ENCODE peak calls at places on chromosomes 6 and 20, in ten cellular contexts. R, Z, M, H, G, V, N, O, S and D are unnamed samples.
A peak's percentile ranks its signal among the peaks of the same experiment; 100 is the strongest.

GRCh38 chr6:95431637-95432228 is 145.6 kb upstream of the MANEA start:
- DNase-seq in R (peak; percentile 42), Z (peak; percentile 34), M (peak; percentile 55), H (peak; percentile 5), G (no peak), V (no peak), N (no peak), O (peak; percentile 10), S (peak; percentile 37), D (peak; percentile 38)

GRCh38 chr20:47791084-47791599 is 5.9 kb upstream of the SULF2 start:
- DNase-seq in R (no peak), Z (no peak), M (no peak), H (no peak), G (no peak), V (no peak), N (no peak), O (no peak), S (no peak), D (no peak)

GRCh38 chr6:146267946-146268345 is 239.1 kb downstream of the GRM1 start:
- DNase-seq in R (no peak), Z (no peak), M (no peak), H (no peak), G (no peak), V (no peak), N (no peak), O (no peak), S (no peak), D (no peak)

GRCh38 chr6:142303191-142303564 is 1.4 kb downstream of the ADGRG6 start:
- DNase-seq in R (no peak), Z (no peak), M (no peak), H (no peak), G (no peak), V (no peak), N (no peak), O (no peak), S (no peak), D (no peak)

GRCh38 chr20:60482201-60482600 is 524.0 kb downstream of the CDH26 start:
- DNase-seq in R (no peak), Z (no peak), M (no peak), H (no peak), G (no peak), V (no peak), N (no peak), O (no peak), S (no peak), D (no peak)

GRCh38 chr6:11434565-11435326 is 102.8 kb upstream of the TMEM170B start:
- DNase-seq in R (peak; percentile 98), Z (no peak), M (peak; percentile 35), H (peak; percentile 63), G (no peak), V (no peak), N (no peak), O (no peak), S (no peak), D (no peak)

GRCh38 chr20:58246346-58246745 is 17.9 kb upstream of the ANKRD60 start:
- DNase-seq in R (no peak), Z (no peak), M (no peak), H (peak; percentile 25), G (no peak), V (no peak), N (no peak), O (no peak), S (peak; percentile 42), D (no peak)

GRCh38 chr6:162532283-162533008 is 195.1 kb downstream of the PRKN start:
- DNase-seq in R (no peak), Z (no peak), M (no peak), H (no peak), G (no peak), V (no peak), N (no peak), O (no peak), S (no peak), D (no peak)

GRCh38 chr6:90319044-90319443 is 22.4 kb upstream of the BACH2 start:
- DNase-seq in R (no peak), Z (no peak), M (no peak), H (no peak), G (no peak), V (no peak), N (no peak), O (no peak), S (no peak), D (no peak)

DNA sequence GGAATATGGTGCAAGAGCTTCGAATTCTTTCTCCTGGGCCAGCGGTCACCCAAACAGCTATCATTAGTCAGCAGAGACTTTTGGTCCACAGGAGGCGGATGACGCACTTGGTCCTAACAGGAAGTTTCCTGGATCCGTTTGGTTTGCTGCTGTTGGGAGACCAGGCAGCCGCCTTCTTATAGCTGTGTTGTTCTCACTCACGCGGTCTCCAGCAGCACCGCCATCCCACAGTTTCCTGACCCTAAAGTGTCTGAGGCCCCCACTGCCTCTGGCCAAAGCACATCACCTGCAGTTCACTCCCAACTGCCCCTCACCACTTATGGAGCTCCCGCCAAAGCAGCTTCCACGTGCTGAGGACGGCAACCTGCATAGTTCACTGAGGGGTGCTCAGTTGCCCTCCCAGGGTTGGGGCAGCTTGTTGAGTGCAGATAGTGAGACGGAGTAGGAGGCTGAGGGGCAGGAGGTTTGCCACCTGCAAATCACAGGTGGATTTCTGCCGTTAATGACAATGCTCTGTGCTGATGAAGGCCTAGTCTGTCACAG is 268.7 kb downstream of the ERMARD start:
- DNase-seq in R (no peak), Z (no peak), M (no peak), H (no peak), G (no peak), V (no peak), N (peak; percentile 37), O (no peak), S (no peak), D (no peak)
- H3K9me3 ChIP-seq in R (no peaks in the 10 kb centered on the region), Z (no peaks in the 10 kb centered on the region), M (no peaks in the 10 kb centered on the region), H (no peaks in the 10 kb centered on the region), G (no peaks in the 10 kb centered on the region), V (no peaks in the 10 kb centered on the region), N (no peaks in the 10 kb centered on the region), O (no peaks in the 10 kb centered on the region), S (no peaks in the 10 kb centered on the region), D (no peaks in the 10 kb centered on the region)

GRCh38 chr6:82220167-82220566 is 27.4 kb downstream of the IBTK start:
- DNase-seq in R (no peak), Z (no peak), M (no peak), H (no peak), G (no peak), V (no peak), N (no peak), O (no peak), S (no peak), D (no peak)
- H3K9me3 ChIP-seq in R (no peaks in the 10 kb centered on the region), Z (no peaks in the 10 kb centered on the region), M (no peaks in the 10 kb centered on the region), H (no peaks in the 10 kb centered on the region), G (no peaks in the 10 kb centered on the region), V (no peaks in the 10 kb centered on the region), N (no peaks in the 10 kb centered on the region), O (no peaks in the 10 kb centered on the region), S (no peaks in the 10 kb centered on the region), D (no peaks in the 10 kb centered on the region)

GRCh38 chr6:57024321-57024720 is 22.2 kb upstream of the KIAA1586 start:
- DNase-seq in R (no peak), Z (no peak), M (no peak), H (no peak), G (no peak), V (no peak), N (no peak), O (no peak), S (no peak), D (no peak)

GRCh38 chr6:57019434-57019833 is 27.1 kb upstream of the KIAA1586 start:
- DNase-seq in R (no peak), Z (no peak), M (no peak), H (no peak), G (no peak), V (no peak), N (no peak), O (no peak), S (no peak), D (no peak)

GRCh38 chr6:57017069-57017468 is 29.4 kb upstream of the KIAA1586 start:
- DNase-seq in R (peak; percentile 63), Z (no peak), M (no peak), H (no peak), G (no peak), V (no peak), N (no peak), O (no peak), S (no peak), D (no peak)

GRCh38 chr6:57024775-57025174 is 21.7 kb upstream of the KIAA1586 start:
- DNase-seq in R (no peak), Z (no peak), M (no peak), H (no peak), G (no peak), V (no peak), N (no peak), O (no peak), S (no peak), D (no peak)

GRCh38 chr6:57021086-57021720 is 25.3 kb upstream of the KIAA1586 start:
- DNase-seq in R (peak; percentile 26), Z (peak; percentile 11), M (no peak), H (peak; percentile 36), G (no peak), V (no peak), N (no peak), O (no peak), S (peak; percentile 49), D (no peak)
- H3K9me3 ChIP-seq in R (no peaks in the 10 kb centered on the region), Z (no peaks in the 10 kb centered on the region), M (no peaks in the 10 kb centered on the region), H (no peaks in the 10 kb centered on the region), G (peaks cover 3% of the 10 kb centered on the region), V (peaks cover 12% of the 10 kb centered on the region), N (peaks cover 20% of the 10 kb centered on the region), O (peaks cover 8% of the 10 kb centered on the region), S (peaks cover 15% of the 10 kb centered on the region), D (peaks cover 3% of the 10 kb centered on the region)

GRCh38 chr20:31446084-31446819 is 5.8 kb downstream of the DEFB123 start:
- DNase-seq in R (no peak), Z (no peak), M (no peak), H (no peak), G (no peak), V (no peak), N (no peak), O (no peak), S (no peak), D (no peak)

GRCh38 chr20:31452575-31452974 is 12.1 kb downstream of the DEFB123 start:
- DNase-seq in R (no peak), Z (no peak), M (no peak), H (no peak), G (no peak), V (no peak), N (no peak), O (no peak), S (no peak), D (no peak)

GRCh38 chr20:31454374-31454773 is 13.9 kb downstream of the DEFB123 start:
- DNase-seq in R (no peak), Z (no peak), M (no peak), H (no peak), G (no peak), V (no peak), N (no peak), O (no peak), S (no peak), D (no peak)

DNA sequence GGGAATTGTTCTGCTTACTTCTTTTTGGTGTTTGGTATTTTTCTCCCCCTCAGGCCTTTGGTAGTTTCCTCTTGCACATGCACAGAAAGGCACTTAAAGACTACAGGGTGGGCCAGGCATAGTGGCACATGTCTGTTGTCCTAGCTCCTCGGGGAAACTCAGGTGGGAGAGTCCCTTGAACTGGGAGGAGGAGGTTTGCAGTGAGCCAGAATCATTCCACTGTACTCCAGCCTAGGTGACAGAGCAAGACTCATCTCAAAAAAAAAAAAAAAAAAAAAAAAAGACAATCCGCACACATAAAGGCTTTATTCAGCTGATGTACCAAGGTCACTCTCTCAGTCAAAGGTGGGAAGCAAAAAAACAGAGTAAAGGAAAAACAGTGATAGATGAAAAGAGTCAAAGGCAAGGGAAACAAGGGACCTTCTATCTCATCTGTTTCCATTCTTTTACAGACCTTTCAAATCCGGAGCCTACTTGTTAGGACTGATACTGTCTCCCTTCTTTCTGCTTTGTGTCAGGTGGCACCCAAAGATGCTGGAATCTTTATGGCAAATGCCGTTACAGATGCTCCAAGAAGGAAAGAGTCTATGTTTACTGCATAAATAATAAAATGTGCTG is 9.2 kb downstream of the DEFB123 start:
- DNase-seq in R (no peak), Z (no peak), M (no peak), H (no peak), G (no peak), V (no peak), N (no peak), O (no peak), S (no peak), D (no peak)
- H3K9me3 ChIP-seq in R (no peaks in the 10 kb centered on the region), Z (no peaks in the 10 kb centered on the region), M (no peaks in the 10 kb centered on the region), H (no peaks in the 10 kb centered on the region), G (no peaks in the 10 kb centered on the region), V (no peaks in the 10 kb centered on the region), N (no peaks in the 10 kb centered on the region), O (no peaks in the 10 kb centered on the region), S (peaks cover 3% of the 10 kb centered on the region), D (no peaks in the 10 kb centered on the region)